ENCODE peak calls at places on chromosomes 13 and 19, in five cellular contexts. G is progenitor cell of endocrine pancreas, N is left ventricle myocardium inferior, J is neural crest cell, X is fibroblast of mammary gland. B is an unnamed sample.
A peak's percentile ranks its signal among the peaks of the same experiment; 100 is the strongest.

GRCh38 chr19:50994129-50994528 is 7.3 kb downstream of the KLK8 start:
- DNase-seq in G (no peak), N (no peak), J (no peak), X (peak; percentile 4), B (no peak)

GRCh38 chr13:24500977-24501376 is 11.6 kb downstream of the PARP4 start:
- DNase-seq in G (no peak), N (no peak), J (no peak), X (peak; percentile 68), B (no peak)

GRCh38 chr19:6218497-6219146 is 61.2 kb downstream of the MLLT1 start:
- DNase-seq in G (peak; percentile 81), N (peak; percentile 88), J (peak; percentile 96), X (peak; percentile 82), B (peak; percentile 83)

GRCh38 chr19:46373573-46374359 is 26.9 kb downstream of the PPP5C start:
- DNase-seq in G (peak; percentile 37), N (peak; percentile 85), J (no peak), X (peak; percentile 21), B (no peak)

GRCh38 chr19:41321600-41322270 is 11.8 kb downstream of the CCDC97 start:
- DNase-seq in G (peak; percentile 36), N (no peak), J (peak; percentile 63), X (peak; percentile 74), B (no peak)

GRCh38 chr13:40273173-40274000 is 393.1 kb downstream of the FOXO1 start:
- DNase-seq in G (no peak), N (no peak), J (no peak), X (no peak), B (no peak)

GRCh38 chr19:21468791-21469190 is 36.6 kb upstream of the ZNF429 start:
- DNase-seq in G (no peak), N (no peak), J (no peak), X (no peak), B (no peak)

GRCh38 chr13:114108894-114109293 is 23.5 kb downstream of the RASA3 start:
- DNase-seq in G (no peak), N (no peak), J (no peak), X (no peak), B (no peak)

GRCh38 chr13:73765651-73766384 is 368.4 kb downstream of the KLF12 start:
- DNase-seq in G (peak; percentile 11), N (peak; percentile 84), J (peak; percentile 60), X (peak; percentile 36), B (peak; percentile 56)

GRCh38 chr13:55361141-55361540 is 1779.6 kb upstream of the PRR20A start:
- DNase-seq in G (no peak), N (no peak), J (no peak), X (no peak), B (no peak)

GRCh38 chr13:34678154-34678553 is 263.9 kb upstream of the NBEA start:
- DNase-seq in G (no peak), N (no peak), J (no peak), X (no peak), B (no peak)

GRCh38 chr13:111458001-111458531 is 137.6 kb downstream of the TEX29 start:
- DNase-seq in G (no peak), N (no peak), J (no peak), X (no peak), B (no peak)

GRCh38 chr19:12733369-12733896 is 1.1 kb downstream of the TRIR start:
- DNase-seq in G (no peak), N (no peak), J (no peak), X (peak; percentile 74), B (no peak)

GRCh38 chr13:19984430-19985218 is 26.1 kb downstream of the ZMYM2 start:
- DNase-seq in G (no peak), N (no peak), J (no peak), X (peak; percentile 56), B (no peak)

GRCh38 chr19:5803752-5804515 is 933 bp upstream of the NRTN start:
- DNase-seq in G (peak; percentile 96), N (peak; percentile 83), J (peak; percentile 99), X (peak; percentile 78), B (peak; percentile 85)

GRCh38 chr13:73138276-73138950 is 79.6 kb downstream of the KLF5 start:
- DNase-seq in G (no peak), N (no peak), J (no peak), X (peak; percentile 23), B (no peak)

GRCh38 chr13:33213024-33213795 is 72.3 kb downstream of the STARD13 start:
- DNase-seq in G (no peak), N (no peak), J (no peak), X (no peak), B (no peak)

GRCh38 chr19:15671891-15672579 is 852 bp upstream of the CYP4F12 start:
- DNase-seq in G (no peak), N (no peak), J (no peak), X (no peak), B (no peak)

GRCh38 chr13:26184791-26185250 is 37.3 kb downstream of the RNF6 start:
- DNase-seq in G (peak; percentile 27), N (peak; percentile 38), J (peak; percentile 66), X (peak; percentile 73), B (peak; percentile 45)

GRCh38 chr13:111213964-111214726 is 99.0 kb downstream of the ARHGEF7 start:
- DNase-seq in G (no peak), N (no peak), J (no peak), X (no peak), B (no peak)

GRCh38 chr19:36257512-36257876 is 42.6 kb downstream of the ZNF146 start:
- DNase-seq in G (peak; percentile 68), N (peak; percentile 47), J (peak; percentile 71), X (no peak), B (no peak)

GRCh38 chr13:42875448-42876269 is 94.3 kb downstream of the FAM216B start:
- DNase-seq in G (no peak), N (no peak), J (peak; percentile 8), X (peak; percentile 48), B (no peak)

GRCh38 chr19:45402469-45403070 is 2.3 kb downstream of the PPP1R13L start:
- DNase-seq in G (peak; percentile 62), N (peak; percentile 62), J (peak; percentile 59), X (no peak), B (no peak)

GRCh38 chr13:73421310-73421912 is 362.6 kb downstream of the KLF5 start:
- DNase-seq in G (no peak), N (no peak), J (no peak), X (peak; percentile 71), B (no peak)

GRCh38 chr13:36282818-36283432 is 14.7 kb downstream of the CCDC169 start:
- DNase-seq in G (no peak), N (no peak), J (no peak), X (peak; percentile 62), B (no peak)

GRCh38 chr13:38308736-38309135 is 40.9 kb upstream of the UFM1 start:
- DNase-seq in G (no peak), N (no peak), J (no peak), X (peak; percentile 88), B (no peak)

GRCh38 chr13:35460061-35460460 is 16.4 kb downstream of the MAB21L1 start:
- DNase-seq in G (no peak), N (no peak), J (no peak), X (peak; percentile 54), B (no peak)

GRCh38 chr13:45121421-45121820 is 1.1 kb downstream of the GTF2F2 start:
- DNase-seq in G (no peak), N (no peak), J (no peak), X (peak; percentile 49), B (no peak)

GRCh38 chr13:86870388-86870966 is 800.7 kb upstream of the SLITRK5 start:
- DNase-seq in G (no peak), N (no peak), J (no peak), X (peak; percentile 18), B (no peak)
- TF ChIP-seq CTCF in G (peak; percentile 82), N (peak; percentile 67), J (peak; percentile 90), X (peak; percentile 58), B (peak; percentile 63)

GRCh38 chr19:33705090-33705847 is 83.5 kb downstream of the CHST8 start:
- DNase-seq in G (no peak), N (peak; percentile 11), J (no peak), X (no peak), B (no peak)
- TF ChIP-seq CTCF in G (peak; percentile 24), N (no peak), J (no peak), X (no peak), B (no peak)

DNA sequence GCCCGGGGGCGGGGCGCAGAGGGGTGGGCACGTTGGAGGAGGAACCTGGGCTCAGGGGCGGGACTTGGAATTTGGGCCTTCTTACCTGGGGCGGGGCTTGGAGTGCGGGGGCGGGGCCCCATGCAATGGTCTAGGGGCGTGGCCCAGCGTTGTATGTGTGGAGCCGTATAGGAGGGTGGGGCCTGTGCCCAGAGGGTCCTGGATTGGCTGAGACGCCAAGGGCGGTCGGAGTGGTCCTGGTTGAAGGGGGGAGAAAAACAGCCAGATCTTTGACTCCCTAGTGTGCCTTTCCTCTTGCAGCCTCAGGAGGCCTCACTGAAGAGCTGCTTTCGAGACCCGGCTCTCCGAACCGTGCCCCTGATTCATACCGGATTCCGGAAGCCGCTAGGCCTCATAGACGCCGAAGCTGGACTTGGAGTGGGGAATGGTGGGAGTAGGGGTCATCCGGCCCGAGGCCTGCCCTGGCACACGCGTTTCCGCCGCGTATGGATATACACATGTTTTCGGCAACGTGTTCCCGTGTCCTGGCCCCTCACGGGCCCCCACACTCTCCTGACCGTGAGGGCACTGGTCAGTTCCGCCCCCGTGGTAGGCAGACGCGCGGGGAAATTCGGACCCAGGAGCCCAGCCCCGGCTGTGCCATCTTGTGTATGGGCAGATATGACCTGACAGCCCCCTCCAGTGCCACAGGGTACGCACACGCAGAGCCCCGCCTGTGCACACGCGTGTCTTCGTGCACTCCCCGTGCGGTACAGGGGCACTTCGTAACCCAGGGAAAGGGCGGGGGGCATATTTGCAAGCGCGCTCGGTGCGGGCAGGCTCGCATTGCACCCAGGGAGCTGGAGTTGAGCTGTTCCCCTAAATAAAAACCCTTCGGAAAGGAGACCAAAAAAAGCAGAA is 661 bp upstream of the PRR12 start:
- DNase-seq in G (peak; percentile 93), N (peak; percentile 96), J (peak; percentile 89), X (peak; percentile 97), B (peak; percentile 88)
- TF ChIP-seq CTCF in G (peak; percentile 14), N (peak; percentile 5), J (no peak), X (no peak), B (no peak)

DNA sequence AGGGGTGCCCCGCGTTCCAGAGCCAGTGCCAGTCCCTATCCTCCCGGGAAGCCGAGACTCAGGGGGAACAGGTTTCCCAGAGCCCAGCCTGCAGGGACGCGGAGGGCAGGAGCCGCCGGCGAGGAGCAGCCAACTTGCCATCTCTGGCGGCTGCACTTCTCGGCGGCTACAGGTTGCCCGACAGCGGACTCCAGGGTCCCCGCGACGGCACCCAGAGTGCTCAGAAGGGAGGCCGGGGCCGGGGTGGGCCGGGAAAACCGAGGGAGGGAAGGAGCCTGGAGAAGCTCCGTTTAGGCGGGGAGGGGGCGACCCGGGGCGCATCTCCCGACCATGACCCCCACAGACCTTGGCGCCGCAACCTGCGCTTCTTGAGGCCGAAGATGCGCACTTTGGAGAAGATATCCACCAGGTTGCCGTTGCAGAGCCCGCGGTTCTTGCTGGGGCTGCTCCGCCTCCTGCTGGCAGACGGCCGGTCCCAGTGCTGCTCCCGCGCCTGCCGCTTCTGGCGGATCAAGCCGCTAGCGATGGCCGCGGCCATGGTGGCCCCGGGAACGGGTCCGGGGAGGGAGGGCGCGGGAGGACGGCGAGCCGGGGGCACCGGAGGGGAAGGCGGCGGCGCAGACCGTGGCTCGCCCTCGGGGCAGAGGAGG is 463.8 kb downstream of the ITGBL1 start:
- DNase-seq in G (no peak), N (peak; percentile 38), J (peak; percentile 42), X (peak; percentile 34), B (no peak)
- TF ChIP-seq CTCF in G (peak; percentile 56), N (peak; percentile 57), J (peak; percentile 64), X (peak; percentile 15), B (no peak)

GRCh38 chr19:55985254-55985653 is 1.3 kb upstream of the NLRP5 start:
- DNase-seq in G (no peak), N (no peak), J (no peak), X (no peak), B (no peak)
- TF ChIP-seq CTCF in G (no peak), N (no peak), J (no peak), X (no peak), B (no peak)